ENCODE peak calls at places on chromosomes 12 and 14, in eight cellular contexts. S, F, M, P, W, K, T and H are unnamed samples. For H3K4me1 and H3K27me3, the result is how much of the 10 kb centered on the place peaks cover.

GRCh38 chr12:123055281-123055766 is 74.8 kb downstream of the ARL6IP4 start:
- DNase-seq in K (no peak), F (no peak), T (no peak), W (no peak), S (no peak), P (no peak), M (no peak), H (no peak)

GRCh38 chr14:45364565-45364964 is 111.6 kb upstream of the MIS18BP1 start:
- DNase-seq in W (no peak), S (no peak), T (no peak), M (no peak), K (no peak), P (no peak), F (no peak), H (no peak)

GRCh38 chr14:24879661-24880381 is 170.1 kb downstream of the STXBP6 start:
- DNase-seq in P (peak), W (no peak), F (no peak), S (no peak), T (no peak), K (peak), M (no peak), H (no peak)

GRCh38 chr14:30559638-30560071 is 697 bp downstream of the G2E3 start:
- DNase-seq in W (no peak), P (peak), M (no peak), F (peak), S (no peak), T (no peak), K (peak), H (no peak)

GRCh38 chr14:92794547-92794941 is 439 bp downstream of the GOLGA5 start:
- DNase-seq in K (peak), W (no peak), S (peak), P (peak), T (peak), F (no peak), M (no peak), H (no peak)

GRCh38 chr14:93375673-93376156 is 28.7 kb downstream of the COX8C start:
- DNase-seq in K (no peak), P (no peak), F (no peak), M (no peak), W (no peak), T (no peak), S (no peak), H (no peak)

GRCh38 chr12:89413234-89413633 is 60.9 kb upstream of the DUSP6 start:
- DNase-seq in F (no peak), P (no peak), S (no peak), W (no peak), M (no peak), K (no peak), T (no peak), H (no peak)

GRCh38 chr14:98958048-98959031 is 313.7 kb downstream of the BCL11B start:
- DNase-seq in F (peak), T (no peak), M (no peak), W (no peak), S (no peak), P (no peak), K (no peak), H (peak)

GRCh38 chr14:49173765-49174373 is 412.3 kb downstream of the RPS29 start:
- DNase-seq in K (peak), W (no peak), T (peak), F (peak), P (peak), S (no peak), M (peak), H (no peak)

GRCh38 chr12:89862511-89863331 is 154.1 kb upstream of the ATP2B1 start:
- DNase-seq in S (no peak), T (peak), M (no peak), K (no peak), W (no peak), P (peak), F (no peak), H (no peak)

GRCh38 chr14:31582286-31582691 is 21.1 kb downstream of the NUBPL start:
- DNase-seq in F (no peak), W (peak), M (no peak), S (no peak), K (peak), T (no peak), P (peak), H (no peak)

GRCh38 chr12:122886851-122887816 is 8.8 kb downstream of the VPS37B start:
- DNase-seq in F (peak), S (no peak), M (peak), K (peak), P (peak), W (no peak), T (no peak), H (no peak)

DNA sequence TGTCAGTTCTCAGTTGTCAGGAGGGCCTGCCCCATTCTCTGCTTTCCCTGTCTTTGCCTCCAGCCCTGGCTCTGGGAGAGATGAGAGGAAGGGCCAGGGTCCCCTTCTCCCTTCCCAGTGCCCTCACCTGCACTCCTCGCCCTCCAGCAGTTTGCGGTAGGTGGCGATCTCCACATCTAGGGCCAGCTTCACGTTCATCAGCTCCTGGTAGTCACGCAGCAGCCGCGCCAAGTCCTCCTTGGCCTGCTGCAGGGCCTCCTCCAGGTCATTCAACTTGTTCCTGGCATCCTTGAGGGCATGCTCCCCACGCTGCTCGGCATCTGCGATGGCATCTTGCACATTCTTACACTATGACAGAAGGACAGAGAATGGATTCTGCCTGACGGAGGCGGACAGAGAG is 5.4 kb downstream of the KRT2 start:
- DNase-seq in W (no peak), K (no peak), S (no peak), T (peak), F (peak), P (no peak), M (no peak), H (peak)
- H3K4me1 ChIP-seq in W (under half), K (under half), S (under half), T (under half), F (under half), P (under half), M (under half), H (under half)

DNA sequence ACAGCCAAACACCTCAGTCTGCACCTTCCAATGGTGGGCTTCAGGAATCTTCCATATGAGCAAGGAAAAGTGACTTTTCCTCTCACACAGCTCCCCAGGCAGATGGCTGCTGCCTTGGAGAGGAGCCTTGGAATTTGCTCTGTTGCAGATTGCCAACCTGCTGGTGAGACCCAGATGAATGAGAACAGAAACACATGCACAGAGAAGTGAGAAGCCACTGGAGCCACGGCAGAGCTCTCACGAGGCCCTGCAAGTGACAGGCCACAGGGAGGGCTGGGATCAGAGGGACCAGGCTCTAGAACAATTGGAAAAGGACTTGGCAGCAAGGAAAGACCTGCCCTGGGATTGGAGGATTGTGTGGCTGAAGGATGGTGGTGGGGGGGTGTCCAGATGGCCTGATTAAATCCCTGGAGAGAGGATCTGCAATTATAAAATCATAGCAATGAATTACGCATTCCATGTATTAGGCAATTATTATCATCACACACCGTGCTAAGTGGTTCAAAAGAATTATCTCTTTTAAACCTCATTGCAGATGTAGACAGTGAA is 84.9 kb upstream of the PWP1 start:
- DNase-seq in M (no peak), K (no peak), T (no peak), F (no peak), S (no peak), W (no peak), P (no peak), H (no peak)
- H3K4me3 ChIP-seq in M (no peak), K (no peak), T (no peak), F (no peak), S (no peak), W (no peak), P (no peak), H (no peak)

GRCh38 chr12:3279415-3279780 is 202.2 kb downstream of the TSPAN9 start:
- DNase-seq in K (no peak), P (no peak), F (no peak), T (no peak), S (no peak), M (no peak), W (no peak), H (no peak)
- H3K27me3 ChIP-seq in K (under half), P (under half), F (under half), T (under half), S (under half), M (under half), W (under half), H (under half)

GRCh38 chr12:116321913-116322312 is 44.4 kb upstream of the MED13L start:
- DNase-seq in W (no peak), P (no peak), T (no peak), S (no peak), F (no peak), M (no peak), K (no peak), H (no peak)
- H3K4me1 ChIP-seq in W (under half), P (under half), T (under half), S (under half), F (under half), M (under half), K (under half), H (under half)

GRCh38 chr12:130476451-130476850 is 138.8 kb downstream of the PIWIL1 start:
- DNase-seq in K (no peak), M (no peak), P (no peak), T (no peak), W (no peak), S (peak), F (no peak), H (no peak)

GRCh38 chr12:130477221-130477620 is 139.5 kb downstream of the PIWIL1 start:
- DNase-seq in W (no peak), S (peak), P (no peak), F (no peak), K (no peak), T (no peak), M (no peak), H (no peak)

GRCh38 chr12:130478786-130479185 is 141.1 kb downstream of the PIWIL1 start:
- DNase-seq in W (no peak), P (no peak), K (no peak), M (no peak), S (peak), T (no peak), F (no peak), H (no peak)

GRCh38 chr12:130479401-130480125 is 141.9 kb downstream of the PIWIL1 start:
- DNase-seq in F (no peak), P (no peak), K (no peak), W (no peak), T (no peak), M (no peak), S (peak), H (no peak)

GRCh38 chr12:130477701-130478100 is 140.0 kb downstream of the PIWIL1 start:
- DNase-seq in F (no peak), M (no peak), T (no peak), K (no peak), S (peak), W (no peak), P (no peak), H (no peak)
- H3K4me3 ChIP-seq in F (no peak), M (no peak), T (no peak), K (no peak), S (no peak), W (no peak), P (no peak), H (no peak)

DNA sequence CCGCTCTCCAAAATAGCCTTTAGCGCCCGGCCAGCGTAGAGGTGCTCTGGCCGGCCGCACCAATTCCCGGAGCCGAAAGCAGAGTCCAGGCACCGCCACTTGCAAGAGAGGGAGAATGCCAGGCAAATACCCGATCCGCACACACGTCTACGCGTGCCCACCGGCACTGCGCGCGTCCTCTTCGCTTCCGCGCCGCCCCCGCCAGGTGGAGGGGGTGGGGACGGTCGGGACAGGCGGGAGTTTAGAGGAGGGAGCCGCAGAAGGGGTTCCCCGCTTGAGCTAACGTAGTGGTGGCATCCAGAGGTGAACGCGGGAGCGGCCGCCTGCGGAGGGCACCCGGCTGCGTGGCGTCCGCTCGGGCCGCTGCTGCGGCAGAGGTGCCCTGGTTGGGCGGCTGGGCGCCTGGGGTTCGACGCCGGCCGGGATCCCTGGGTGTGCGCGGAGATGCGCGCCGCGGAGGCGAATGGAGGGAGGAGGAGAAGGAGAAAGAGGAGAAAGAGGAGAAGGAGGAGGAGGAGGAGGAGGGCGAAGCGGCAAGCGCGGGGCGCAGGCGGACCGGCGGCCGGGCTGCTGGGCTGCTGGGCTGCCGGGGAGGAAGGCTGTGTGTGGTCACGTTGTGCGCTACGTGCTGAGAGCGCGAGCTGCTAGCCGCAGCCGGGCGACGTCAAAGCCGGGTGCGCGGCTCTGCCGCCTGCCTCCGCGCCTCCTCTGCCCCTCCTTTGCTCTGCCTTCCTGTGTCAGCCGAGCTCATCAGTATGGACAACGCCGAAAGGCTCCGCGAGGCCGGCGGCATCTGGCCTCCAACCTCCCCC is at the start of gene MDGA2:
- DNase-seq in T (no peak), P (peak), F (peak), K (peak), S (peak), W (no peak), M (no peak), H (no peak)
- H3K27me3 ChIP-seq in T (under half), P (under half), F (half or more), K (under half), S (half or more), W (under half), M (half or more), H (under half)

DNA sequence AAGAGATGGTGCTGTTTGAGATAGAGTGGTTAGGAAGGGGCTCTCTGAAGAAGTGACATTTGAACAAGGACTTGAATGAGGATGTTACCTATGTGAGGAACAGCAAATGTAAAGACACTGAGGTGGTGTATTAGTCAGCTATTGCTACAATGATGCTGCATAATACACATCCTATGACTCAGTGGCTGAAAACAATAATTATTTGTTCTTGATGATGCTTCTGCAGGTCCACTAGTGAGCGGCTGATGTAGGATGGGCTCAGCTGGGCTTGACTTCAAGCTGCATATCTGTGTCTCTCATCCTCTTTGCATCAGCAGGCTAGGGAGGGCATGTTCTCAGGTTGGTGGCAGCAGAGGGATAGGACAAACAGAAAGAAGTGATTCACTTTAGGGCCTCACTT is 21.4 kb upstream of the CLMN start:
- DNase-seq in F (no peak), T (no peak), W (no peak), P (no peak), M (no peak), K (no peak), S (no peak), H (no peak)
- H3K4me1 ChIP-seq in F (under half), T (under half), W (under half), P (under half), M (under half), K (under half), S (under half), H (under half)

GRCh38 chr14:75515631-75515999 is 6.7 kb upstream of the BATF start:
- DNase-seq in S (no peak), T (no peak), W (no peak), F (no peak), P (no peak), K (no peak), M (no peak), H (no peak)
- H3K4me3 ChIP-seq in S (peak), T (peak), W (peak), F (no peak), P (no peak), K (peak), M (peak), H (no peak)

GRCh38 chr12:51910691-51911090 is 3.4 kb downstream of the ACVRL1 start:
- DNase-seq in M (no peak), F (no peak), S (peak), K (no peak), T (no peak), P (no peak), W (no peak), H (no peak)
- H3K27me3 ChIP-seq in M (half or more), F (under half), S (under half), K (under half), T (under half), P (under half), W (under half), H (under half)

DNA sequence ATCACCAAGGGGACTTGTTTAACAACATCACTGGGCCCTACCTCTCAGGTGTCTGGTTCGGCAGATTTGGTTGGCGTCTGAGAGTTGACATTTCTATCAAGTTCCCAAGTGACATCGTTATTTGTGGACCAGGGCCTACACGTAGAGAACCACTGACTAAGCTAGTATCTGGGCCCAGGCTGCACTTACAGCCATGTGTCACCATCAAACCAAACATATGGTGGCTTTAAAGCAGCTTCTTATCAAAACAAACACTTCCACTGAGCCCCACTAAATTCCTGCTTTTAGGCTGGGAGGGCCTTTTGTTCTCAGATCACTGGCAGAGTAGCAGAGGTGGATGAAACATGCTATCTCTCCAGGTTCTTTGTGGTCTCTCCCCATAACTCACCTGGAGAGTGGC is 220.5 kb downstream of the PELI2 start:
- DNase-seq in S (no peak), K (no peak), P (no peak), T (no peak), W (no peak), F (no peak), M (no peak), H (no peak)
- H3K4me1 ChIP-seq in S (under half), K (under half), P (under half), T (under half), W (under half), F (under half), M (under half), H (under half)